ENCODE peak calls at places on chromosome 19, in eight cellular contexts. P, T, Y, X, R, H, Q and A are unnamed samples.

GRCh38 chr19:35253316-35254286 is 4.8 kb downstream of the LSR start:
- DNase-seq in P (no peak), T (no peak), Y (no peak), X (peak), R (no peak), H (no peak), Q (no peak), A (no peak)

GRCh38 chr19:35949131-35949530 is 13.0 kb downstream of the LRFN3 start:
- DNase-seq in P (no peak), T (no peak), Y (no peak), X (no peak), R (no peak), H (no peak), Q (no peak), A (no peak)

GRCh38 chr19:38204728-38205127 is 19.3 kb downstream of the DPF1 start:
- DNase-seq in P (no peak), T (no peak), Y (no peak), X (no peak), R (no peak), H (no peak), Q (no peak), A (no peak)

GRCh38 chr19:58374200-58374599 is 6.6 kb downstream of the ZNF837 start:
- DNase-seq in P (no peak), T (no peak), Y (no peak), X (no peak), R (no peak), H (peak), Q (no peak), A (no peak)

GRCh38 chr19:30362156-30362754 is 9.9 kb upstream of the ZNF536 start:
- DNase-seq in P (no peak), T (no peak), Y (no peak), X (no peak), R (no peak), H (no peak), Q (no peak), A (no peak)

GRCh38 chr19:57850553-57851017 is 926 bp downstream of the ZNF587 start:
- DNase-seq in P (no peak), T (no peak), Y (no peak), X (no peak), R (peak), H (peak), Q (no peak), A (peak)

GRCh38 chr19:14479985-14480694 is 5.0 kb upstream of the PTGER1 start:
- DNase-seq in P (no peak), T (peak), Y (peak), X (peak), R (no peak), H (peak), Q (peak), A (peak)

GRCh38 chr19:42010245-42011126 is 16.5 kb upstream of the ATP1A3 start:
- DNase-seq in P (no peak), T (no peak), Y (no peak), X (no peak), R (peak), H (peak), Q (no peak), A (no peak)

GRCh38 chr19:30693179-30693578 is 321.0 kb downstream of the ZNF536 start:
- DNase-seq in P (no peak), T (no peak), Y (no peak), X (no peak), R (no peak), H (no peak), Q (no peak), A (no peak)

GRCh38 chr19:7993560-7993959 is 11.9 kb downstream of the ELAVL1 start:
- DNase-seq in P (no peak), T (no peak), Y (no peak), X (no peak), R (no peak), H (no peak), Q (no peak), A (no peak)

GRCh38 chr19:56155124-56155687 is 14.1 kb downstream of the ZNF444 start:
- DNase-seq in P (no peak), T (no peak), Y (no peak), X (peak), R (no peak), H (peak), Q (no peak), A (peak)

GRCh38 chr19:3537101-3537437 is 1.9 kb upstream of the TEKTIP1 start:
- DNase-seq in P (no peak), T (no peak), Y (no peak), X (no peak), R (no peak), H (no peak), Q (no peak), A (no peak)

GRCh38 chr19:57818378-57818777 is 3.7 kb upstream of the ZNF552 start:
- DNase-seq in P (no peak), T (no peak), Y (no peak), X (no peak), R (no peak), H (no peak), Q (no peak), A (no peak)

GRCh38 chr19:5293607-5294089 is 47.0 kb downstream of the PTPRS start:
- DNase-seq in P (no peak), T (no peak), Y (peak), X (peak), R (peak), H (peak), Q (no peak), A (peak)

GRCh38 chr19:31350033-31350692 is 927 bp upstream of the TSHZ3 start:
- DNase-seq in P (no peak), T (no peak), Y (no peak), X (peak), R (no peak), H (peak), Q (peak), A (no peak)

GRCh38 chr19:16368385-16369305 is 44.0 kb downstream of the KLF2 start:
- DNase-seq in P (no peak), T (no peak), Y (no peak), X (no peak), R (no peak), H (no peak), Q (no peak), A (no peak)

GRCh38 chr19:1812426-1813196 is 535 bp upstream of the ATP8B3 start:
- DNase-seq in P (peak), T (peak), Y (peak), X (peak), R (peak), H (peak), Q (peak), A (peak)

GRCh38 chr19:11264452-11265176 is 2.3 kb upstream of the DOCK6 start:
- DNase-seq in P (no peak), T (no peak), Y (no peak), X (peak), R (no peak), H (no peak), Q (peak), A (no peak)

GRCh38 chr19:13652810-13653590 is 111.3 kb upstream of the MRI1 start:
- DNase-seq in P (no peak), T (no peak), Y (no peak), X (no peak), R (no peak), H (no peak), Q (no peak), A (no peak)

DNA sequence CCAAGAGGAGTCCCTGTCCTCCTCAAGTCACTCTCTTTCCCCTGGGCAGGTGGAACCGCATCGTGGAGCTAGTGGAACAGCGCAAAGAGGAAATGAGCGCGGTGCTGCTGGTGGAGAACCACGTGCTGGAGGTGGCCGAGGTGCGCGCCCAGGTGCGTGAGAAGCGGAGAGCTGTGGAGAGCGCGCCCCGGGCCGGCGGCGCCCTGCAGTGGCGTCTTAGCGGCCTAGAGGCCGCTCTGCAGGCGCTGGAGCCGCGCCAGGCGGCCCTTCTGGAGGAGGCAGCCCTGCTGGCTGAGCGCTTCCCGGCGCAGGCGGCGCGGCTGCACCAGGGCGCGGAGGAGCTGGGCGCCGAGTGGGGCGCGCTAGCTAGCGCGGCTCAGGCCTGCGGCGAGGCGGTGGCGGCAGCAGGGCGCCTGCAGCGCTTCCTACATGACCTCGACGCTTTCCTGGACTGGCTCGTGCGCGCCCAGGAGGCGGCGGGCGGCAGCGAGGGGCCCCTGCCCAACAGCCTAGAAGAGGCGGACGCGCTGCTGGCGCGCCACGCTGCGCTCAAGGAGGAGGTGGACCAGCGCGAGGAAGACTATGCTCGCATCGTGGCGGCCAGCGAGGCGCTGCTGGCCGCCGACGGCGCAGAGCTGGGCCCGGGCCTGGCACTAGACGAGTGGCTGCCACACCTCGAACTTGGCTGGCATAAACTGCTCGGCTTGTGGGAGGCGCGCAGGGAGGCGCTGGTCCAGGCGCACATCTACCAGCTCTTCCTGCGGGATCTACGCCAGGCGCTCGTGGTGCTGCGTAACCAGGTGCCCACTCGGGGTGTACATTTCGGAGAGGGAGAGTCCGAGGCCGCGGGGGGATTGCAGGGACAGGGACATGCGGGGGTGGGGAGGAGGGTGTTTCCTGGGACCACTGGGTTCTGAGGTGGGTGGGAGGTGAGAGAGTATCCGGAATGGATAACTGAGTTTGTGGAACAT is 52.8 kb downstream of the SPTBN4 start:
- DNase-seq in P (no peak), T (no peak), Y (no peak), X (peak), R (no peak), H (peak), Q (no peak), A (peak)
- TF ChIP-seq CTCF in P (no peak), T (no peak), Y (peak), X (no peak), R (no peak), H (no peak), Q (no peak), A (no peak)

GRCh38 chr19:47848871-47849473 is 10.1 kb upstream of the TPRX2 start:
- DNase-seq in P (no peak), T (no peak), Y (peak), X (peak), R (no peak), H (peak), Q (no peak), A (peak)
- TF ChIP-seq CTCF in P (peak), T (no peak), Y (peak), X (peak), R (peak), H (peak), Q (peak), A (peak)

DNA sequence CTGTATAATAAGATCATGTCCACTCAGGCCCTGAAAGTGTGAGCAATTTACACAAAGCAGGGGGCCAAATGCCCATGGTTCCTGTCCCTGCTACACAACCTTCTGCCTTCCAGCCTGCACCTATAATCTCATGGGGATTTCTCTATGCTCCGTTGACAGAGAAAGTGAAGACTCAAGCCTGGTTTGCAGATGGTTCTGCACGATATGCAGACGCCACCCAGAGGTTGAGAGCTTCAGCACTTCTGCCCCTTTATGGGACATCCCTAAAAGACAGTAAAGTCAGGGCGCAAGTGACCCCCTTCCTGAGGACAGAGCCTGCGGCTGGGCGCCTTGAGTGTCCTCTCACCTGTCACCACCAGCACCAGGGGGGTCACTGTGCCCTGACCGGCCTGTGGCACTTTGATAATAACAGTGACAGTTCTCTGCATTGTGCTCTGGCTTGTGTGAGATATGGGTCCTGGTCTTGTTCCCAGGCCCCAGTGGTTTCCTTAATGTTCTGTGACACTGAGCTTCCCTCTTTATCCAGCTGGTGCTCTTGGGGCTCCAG is 15.1 kb downstream of the LILRA5 start:
- DNase-seq in P (no peak), T (no peak), Y (no peak), X (no peak), R (no peak), H (peak), Q (no peak), A (no peak)
- TF ChIP-seq CTCF in P (peak), T (peak), Y (no peak), X (no peak), R (no peak), H (peak), Q (no peak), A (no peak)

GRCh38 chr19:19410553-19411550 is 5.4 kb downstream of the GATAD2A start:
- DNase-seq in P (no peak), T (no peak), Y (no peak), X (no peak), R (no peak), H (no peak), Q (no peak), A (no peak)
- TF ChIP-seq CTCF in P (no peak), T (no peak), Y (no peak), X (no peak), R (no peak), H (no peak), Q (no peak), A (no peak)

DNA sequence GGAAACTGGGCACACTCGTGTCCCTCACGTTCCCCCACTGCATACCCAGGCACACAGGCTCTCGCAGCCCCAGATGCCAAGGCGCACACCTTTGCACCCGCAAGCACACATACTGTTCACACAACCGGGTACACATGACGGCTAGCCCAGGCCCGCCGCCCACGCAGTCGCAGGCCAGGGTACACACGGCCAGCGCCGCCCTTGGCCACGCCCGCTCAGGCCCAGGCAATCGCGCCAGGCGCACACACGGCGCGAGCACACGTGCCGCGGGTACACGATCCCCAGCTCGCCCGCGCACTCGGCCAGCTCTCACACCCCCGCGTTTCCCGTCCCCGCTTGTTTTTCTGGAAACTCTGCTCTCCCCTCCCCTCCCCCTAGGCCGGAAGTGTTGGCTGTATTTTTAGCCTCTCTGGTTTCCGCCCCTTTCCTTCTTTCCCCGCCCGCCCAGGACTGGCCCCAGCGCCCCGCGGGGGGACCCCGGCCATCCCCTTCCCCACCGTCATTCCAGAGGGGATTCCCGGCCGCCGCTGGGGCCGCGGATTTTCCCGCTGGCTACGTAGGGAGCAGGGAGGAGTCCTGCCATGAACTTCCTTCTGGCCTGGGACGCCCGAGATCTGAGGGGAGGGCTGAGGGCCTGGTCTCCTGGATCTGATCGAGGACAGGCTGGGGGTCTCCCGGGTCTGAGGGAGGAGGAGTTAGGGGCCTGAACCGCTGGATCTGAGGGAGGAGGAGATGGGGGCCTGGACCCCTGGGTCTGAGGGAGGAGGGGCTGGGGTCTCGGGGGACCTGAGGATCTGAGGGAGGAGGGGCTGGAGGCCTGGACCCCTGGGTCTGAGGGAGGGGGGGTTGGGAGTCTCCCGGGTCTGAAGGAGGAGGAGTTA is 4.0 kb upstream of the ZFP36 start:
- DNase-seq in P (peak), T (peak), Y (peak), X (peak), R (peak), H (peak), Q (peak), A (peak)
- TF ChIP-seq CTCF in P (no peak), T (no peak), Y (no peak), X (no peak), R (no peak), H (no peak), Q (no peak), A (no peak)

DNA sequence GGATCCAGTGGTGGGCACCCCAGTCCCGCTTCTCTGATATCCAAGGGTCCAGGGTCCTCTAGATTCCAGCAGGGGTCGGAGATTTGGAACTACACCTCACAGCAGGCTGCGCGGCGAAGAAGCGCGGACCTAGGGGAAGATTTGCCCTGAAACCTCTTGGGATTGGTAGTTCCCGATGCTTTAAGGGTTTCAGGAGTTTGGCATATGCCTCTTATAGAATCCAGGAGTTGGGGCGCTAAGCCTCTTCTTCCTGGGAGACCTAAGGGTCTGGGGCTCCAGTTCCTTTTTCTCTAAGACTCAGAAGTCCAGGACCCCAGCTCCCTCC is 349 bp downstream of the BCL2L12 start:
- DNase-seq in P (no peak), T (no peak), Y (no peak), X (no peak), R (no peak), H (no peak), Q (no peak), A (no peak)
- TF ChIP-seq CTCF in P (peak), T (no peak), Y (no peak), X (no peak), R (no peak), H (no peak), Q (no peak), A (no peak)

DNA sequence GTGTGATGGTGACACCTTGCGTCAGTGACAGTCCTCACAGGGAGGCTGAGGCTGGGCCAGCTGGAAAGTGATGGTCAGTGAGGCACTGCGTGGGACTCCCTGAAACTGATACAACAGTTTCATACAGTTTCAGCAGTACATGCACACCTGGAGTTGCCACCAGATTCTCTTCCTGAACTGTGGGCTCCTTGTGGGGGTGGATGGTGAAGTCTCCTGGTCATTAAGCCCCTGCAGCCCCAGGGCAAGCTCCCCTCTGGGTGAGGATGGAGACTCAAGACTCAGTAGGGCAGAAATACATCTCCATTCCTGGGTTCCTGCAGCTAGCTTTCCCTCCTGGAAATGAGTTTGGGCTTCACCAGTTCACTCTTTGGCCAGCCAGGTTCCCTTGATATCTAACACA is 392.7 kb downstream of the UQCRFS1 start:
- DNase-seq in P (no peak), T (no peak), Y (no peak), X (no peak), R (no peak), H (no peak), Q (no peak), A (no peak)
- TF ChIP-seq CTCF in P (no peak), T (no peak), Y (no peak), X (no peak), R (no peak), H (no peak), Q (no peak), A (no peak)

GRCh38 chr19:53992815-53993214 is 1.4 kb downstream of the CACNG6 start:
- DNase-seq in P (no peak), T (no peak), Y (no peak), X (no peak), R (no peak), H (no peak), Q (no peak), A (no peak)
- TF ChIP-seq CTCF in P (no peak), T (no peak), Y (no peak), X (no peak), R (no peak), H (no peak), Q (no peak), A (no peak)

DNA sequence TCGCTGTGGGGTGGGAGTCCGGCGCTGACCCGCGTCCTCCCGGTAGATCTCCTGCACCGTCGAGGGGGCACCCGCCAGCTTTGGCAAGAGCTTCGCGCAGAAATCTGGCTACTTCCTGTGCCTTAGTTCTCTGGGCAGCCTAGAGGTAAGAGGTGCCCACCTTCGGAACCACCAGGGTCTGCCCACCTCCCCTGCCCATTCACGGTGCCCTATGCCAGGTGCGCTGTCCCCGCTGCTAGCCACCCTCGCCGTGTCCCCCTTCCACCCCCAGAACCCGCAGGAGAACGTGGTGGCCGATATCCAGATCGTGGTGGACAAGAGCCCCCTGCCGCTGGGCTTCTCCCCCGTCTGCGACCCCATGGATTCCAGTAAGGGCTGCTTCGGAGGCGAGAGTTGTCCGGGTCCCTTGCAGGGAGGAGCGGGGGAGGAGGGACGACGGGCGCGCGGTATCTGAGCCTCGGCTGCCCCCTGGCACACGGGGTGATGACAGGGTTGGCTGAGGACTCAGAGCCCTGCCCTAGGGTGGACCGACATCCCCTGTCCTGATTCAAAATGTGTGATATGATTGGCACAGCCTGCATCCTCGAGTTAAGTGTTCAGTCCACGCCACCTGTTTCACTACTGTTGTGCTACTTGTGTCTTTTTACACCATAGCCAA is 549 bp downstream of the MVB12A start:
- DNase-seq in P (no peak), T (no peak), Y (peak), X (peak), R (peak), H (peak), Q (peak), A (peak)
- TF ChIP-seq CTCF in P (peak), T (no peak), Y (peak), X (no peak), R (no peak), H (peak), Q (no peak), A (no peak)

GRCh38 chr19:52191374-52191773 is 1.5 kb downstream of the PPP2R1A start:
- DNase-seq in P (no peak), T (no peak), Y (no peak), X (no peak), R (no peak), H (no peak), Q (no peak), A (no peak)
- TF ChIP-seq CTCF in P (no peak), T (no peak), Y (no peak), X (no peak), R (no peak), H (no peak), Q (no peak), A (no peak)